ENCODE peak calls at places on chromosome 13, in five cellular contexts. H, C, F, P and R are unnamed samples.

GRCh38 chr13:108920137-108920536 is 290.7 kb downstream of the MYO16 start:
- DNase-seq in H (no peak), C (no peak), F (no peak), P (no peak), R (no peak)

GRCh38 chr13:67238277-67238859 is 8.2 kb upstream of the PCDH9 start:
- DNase-seq in H (no peak), C (peak; percentile 36), F (peak; percentile 65), P (peak; percentile 67), R (no peak)

GRCh38 chr13:98368019-98368418 is 190.9 kb upstream of the RNF113B start:
- DNase-seq in H (no peak), C (peak; percentile 84), F (peak; percentile 64), P (no peak), R (no peak)

GRCh38 chr13:26228080-26228479 is 6.0 kb upstream of the RNF6 start:
- DNase-seq in H (no peak), C (no peak), F (no peak), P (no peak), R (no peak)

GRCh38 chr13:114174529-114174941 is 4.5 kb upstream of the CFAP97D2 start:
- DNase-seq in H (no peak), C (peak; percentile 55), F (no peak), P (peak; percentile 57), R (no peak)

GRCh38 chr13:111874981-111875380 is 192.0 kb upstream of the SOX1 start:
- DNase-seq in H (no peak), C (no peak), F (no peak), P (no peak), R (no peak)

GRCh38 chr13:67574320-67575233 is 344.4 kb upstream of the PCDH9 start:
- DNase-seq in H (no peak), C (peak; percentile 54), F (peak; percentile 93), P (no peak), R (no peak)

GRCh38 chr13:30908416-30908980 is 2.4 kb downstream of the MEDAG start:
- DNase-seq in H (no peak), C (peak; percentile 22), F (no peak), P (peak; percentile 96), R (no peak)

GRCh38 chr13:99626461-99627082 is 125.3 kb downstream of the TM9SF2 start:
- DNase-seq in H (no peak), C (peak; percentile 21), F (peak; percentile 54), P (peak; percentile 41), R (no peak)

GRCh38 chr13:31538067-31539042 is 201.0 kb upstream of the RXFP2 start:
- DNase-seq in H (no peak), C (peak; percentile 45), F (peak; percentile 42), P (peak; percentile 73), R (peak; percentile 73)

GRCh38 chr13:100512422-100512821 is 76.2 kb downstream of the GGACT start:
- DNase-seq in H (no peak), C (peak; percentile 22), F (peak; percentile 61), P (no peak), R (no peak)

GRCh38 chr13:27659466-27659865 is 37.8 kb downstream of the POLR1D start:
- DNase-seq in H (no peak), C (no peak), F (no peak), P (no peak), R (no peak)

GRCh38 chr13:109151255-109151654 is 521.8 kb downstream of the MYO16 start:
- DNase-seq in H (no peak), C (no peak), F (no peak), P (no peak), R (no peak)

GRCh38 chr13:90445179-90445578 is 902.3 kb upstream of the MIR17HG start:
- DNase-seq in H (no peak), C (peak; percentile 90), F (peak; percentile 91), P (peak; percentile 97), R (peak; percentile 3)

GRCh38 chr13:34654682-34655081 is 287.4 kb upstream of the NBEA start:
- DNase-seq in H (no peak), C (no peak), F (peak; percentile 12), P (no peak), R (no peak)

GRCh38 chr13:72368031-72368430 is 359.4 kb downstream of the MZT1 start:
- DNase-seq in H (no peak), C (no peak), F (no peak), P (no peak), R (no peak)

GRCh38 chr13:43792456-43792855 is 5.7 kb upstream of the ENOX1 start:
- DNase-seq in H (no peak), C (no peak), F (peak; percentile 39), P (peak; percentile 83), R (no peak)

GRCh38 chr13:38308736-38309135 is 40.9 kb upstream of the UFM1 start:
- DNase-seq in H (no peak), C (peak; percentile 63), F (peak; percentile 51), P (peak; percentile 26), R (no peak)

GRCh38 chr13:83753912-83754624 is 128.2 kb downstream of the SLITRK1 start:
- DNase-seq in H (no peak), C (peak; percentile 37), F (no peak), P (no peak), R (no peak)

GRCh38 chr13:32581177-32581786 is 5.0 kb upstream of the PDS5B start:
- DNase-seq in H (no peak), C (peak; percentile 47), F (peak; percentile 40), P (peak; percentile 68), R (no peak)

GRCh38 chr13:112254900-112255299 is 121.3 kb upstream of the SPACA7 start:
- DNase-seq in H (no peak), C (no peak), F (no peak), P (no peak), R (no peak)

GRCh38 chr13:44768775-44769578 is 192.8 kb upstream of the TSC22D1 start:
- DNase-seq in H (no peak), C (peak; percentile 46), F (no peak), P (peak; percentile 59), R (no peak)

GRCh38 chr13:104318121-104318520 is 1251.9 kb upstream of the SLC10A2 start:
- DNase-seq in H (no peak), C (peak; percentile 49), F (peak; percentile 55), P (peak; percentile 15), R (no peak)

GRCh38 chr13:38990693-38991092 is at the start of gene STOML3:
- DNase-seq in H (no peak), C (no peak), F (peak; percentile 20), P (no peak), R (peak; percentile 19)

GRCh38 chr13:80363890-80364503 is 23.1 kb upstream of the SPRY2 start:
- DNase-seq in H (no peak), C (peak; percentile 49), F (peak; percentile 62), P (peak; percentile 69), R (peak; percentile 38)

GRCh38 chr13:28489975-28490550 is 4.9 kb downstream of the FLT1 start:
- DNase-seq in H (no peak), C (no peak), F (no peak), P (no peak), R (no peak)

GRCh38 chr13:68806125-68806524 is 1301.5 kb upstream of the ATXN8OS start:
- DNase-seq in H (no peak), C (no peak), F (no peak), P (no peak), R (no peak)

GRCh38 chr13:33639640-33640080 is 178.3 kb upstream of the RFC3 start:
- DNase-seq in H (no peak), C (no peak), F (no peak), P (no peak), R (no peak)

GRCh38 chr13:51726446-51727185 is 77.3 kb downstream of the DHRS12 start:
- DNase-seq in H (no peak), C (peak; percentile 90), F (peak; percentile 77), P (peak; percentile 95), R (no peak)

GRCh38 chr13:63696055-63696454 is 2280.4 kb upstream of the PCDH20 start:
- DNase-seq in H (no peak), C (peak; percentile 93), F (peak; percentile 58), P (peak; percentile 1), R (no peak)

GRCh38 chr13:30785146-30785845 is 50.0 kb downstream of the ALOX5AP start:
- DNase-seq in H (no peak), C (peak; percentile 15), F (no peak), P (no peak), R (no peak)

GRCh38 chr13:30088312-30088855 is 219.0 kb downstream of the KATNAL1 start:
- DNase-seq in H (no peak), C (peak; percentile 7), F (no peak), P (no peak), R (no peak)

GRCh38 chr13:29908411-29908810 is 58.0 kb upstream of the UBL3 start:
- DNase-seq in H (no peak), C (peak; percentile 80), F (peak; percentile 47), P (peak; percentile 79), R (no peak)

GRCh38 chr13:110302154-110302553 is 4.8 kb downstream of the COL4A1 start:
- DNase-seq in H (no peak), C (no peak), F (no peak), P (no peak), R (no peak)
- H3K4me3 ChIP-seq in H (no peak overlapping the region), C (no peak overlapping the region), F (no peak overlapping the region), P (no peak overlapping the region), R (no peak overlapping the region)

GRCh38 chr13:106561551-106562170 is 6.3 kb downstream of the ARGLU1 start:
- DNase-seq in H (peak; percentile 23), C (peak; percentile 53), F (peak; percentile 45), P (peak; percentile 39), R (peak; percentile 11)
- H3K4me3 ChIP-seq in H (no peak overlapping the region), C (no peak overlapping the region), F (no peak overlapping the region), P (no peak overlapping the region), R (no peak overlapping the region)

GRCh38 chr13:74675185-74675584 is 541.0 kb upstream of the KLF12 start:
- DNase-seq in H (no peak), C (peak; percentile 28), F (peak; percentile 15), P (peak; percentile 14), R (no peak)
- H3K4me3 ChIP-seq in H (no peak overlapping the region), C (no peak overlapping the region), F (no peak overlapping the region), P (no peak overlapping the region), R (no peak overlapping the region)

DNA sequence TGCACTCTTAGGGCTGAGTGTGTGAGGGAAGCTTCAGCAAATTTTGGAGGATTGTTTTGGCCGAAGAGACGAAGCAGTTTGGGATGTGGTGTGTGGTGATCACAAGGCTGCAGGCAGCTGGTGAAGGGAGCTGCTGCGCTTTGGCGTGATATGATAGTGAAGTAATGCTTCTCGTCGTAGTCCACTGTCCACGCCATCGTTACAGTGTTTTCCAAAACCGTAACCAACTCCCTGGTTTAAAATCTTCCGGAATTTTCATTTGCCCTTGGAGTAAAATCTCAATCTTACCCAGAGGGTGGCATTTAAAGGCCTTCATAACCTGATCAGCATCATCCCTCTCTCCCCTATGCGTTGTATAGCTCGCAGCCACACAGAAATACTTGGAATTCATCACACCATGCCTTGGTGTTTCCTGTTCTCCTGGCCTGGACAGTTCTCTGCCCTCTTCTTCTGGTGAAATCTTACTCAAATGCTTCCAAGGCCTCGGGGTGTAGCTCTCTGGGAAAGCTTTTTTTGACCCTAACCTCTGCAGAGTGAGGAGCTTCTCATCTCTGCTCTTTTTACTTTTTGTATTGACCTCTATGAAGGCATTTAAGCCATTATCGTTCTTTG is 776 bp downstream of the MPHOSPH8 start:
- DNase-seq in H (peak; percentile 11), C (peak; percentile 57), F (peak; percentile 51), P (peak; percentile 59), R (peak; percentile 8)
- H3K4me3 ChIP-seq in H (peak overlapping the region; percentile 82), C (peak overlapping the region; percentile 88), F (peak overlapping the region; percentile 83), P (peak overlapping the region; percentile 98), R (peak overlapping the region; percentile 72)